ENCODE peak calls at places on chromosomes 16 and 17, in nine cellular contexts. A is OCI-LY7, E is GM23338, M is uterus, P is heart left ventricle, N is AG04450, S is stomach, G is coronary artery, T is fibroblast of lung. R is an unnamed sample.
A peak's percentile ranks its signal among the peaks of the same experiment; 100 is the strongest.

GRCh38 chr17:10618202-10618635 is 38.9 kb downstream of the MYH3 start:
- DNase-seq in A (peak; percentile 80), E (peak; percentile 92), M (peak; percentile 63), P (peak; percentile 39), N (peak; percentile 18), S (peak; percentile 65), G (no peak), T (peak; percentile 46), R (peak; percentile 96)

GRCh38 chr17:12731839-12732238 is 57.5 kb upstream of the ARHGAP44 start:
- DNase-seq in A (no peak), E (no peak), M (no peak), P (peak; percentile 68), N (no peak), S (no peak), G (no peak), T (no peak), R (peak; percentile 58)

GRCh38 chr17:17711708-17712141 is 30.5 kb downstream of the RAI1 start:
- DNase-seq in A (no peak), E (peak; percentile 52), M (no peak), P (no peak), N (no peak), S (peak; percentile 55), G (no peak), T (peak; percentile 25), R (peak; percentile 87)

GRCh38 chr16:5024632-5025031 is 9.1 kb downstream of the NAGPA start:
- DNase-seq in A (peak; percentile 53), E (peak; percentile 48), M (no peak), P (no peak), N (no peak), S (peak; percentile 73), G (no peak), T (peak; percentile 20), R (no peak)

GRCh38 chr16:11094075-11094593 is 149.8 kb downstream of the CLEC16A start:
- DNase-seq in A (peak; percentile 69), E (no peak), M (no peak), P (no peak), N (peak; percentile 70), S (no peak), G (no peak), T (peak; percentile 79), R (no peak)

GRCh38 chr17:52686140-52686539 is 527.6 kb upstream of the CA10 start:
- DNase-seq in A (no peak), E (no peak), M (no peak), P (no peak), N (no peak), S (no peak), G (no peak), T (no peak), R (no peak)

GRCh38 chr17:31581491-31581890 is 190.0 kb downstream of the RAB11FIP4 start:
- DNase-seq in A (no peak), E (no peak), M (no peak), P (no peak), N (no peak), S (peak; percentile 64), G (peak; percentile 84), T (peak; percentile 57), R (no peak)

GRCh38 chr16:50916040-50916439 is 174.2 kb downstream of the CYLD start:
- DNase-seq in A (no peak), E (no peak), M (no peak), P (no peak), N (no peak), S (no peak), G (no peak), T (no peak), R (no peak)

GRCh38 chr17:13626703-13627102 is 25.0 kb upstream of the HS3ST3A1 start:
- DNase-seq in A (no peak), E (no peak), M (no peak), P (no peak), N (peak; percentile 61), S (no peak), G (no peak), T (peak; percentile 90), R (no peak)

GRCh38 chr16:53836680-53837079 is 132.7 kb downstream of the FTO start:
- DNase-seq in A (no peak), E (no peak), M (no peak), P (no peak), N (no peak), S (no peak), G (no peak), T (no peak), R (no peak)

GRCh38 chr17:66776999-66777688 is 57.8 kb upstream of the CACNG5 start:
- DNase-seq in A (no peak), E (no peak), M (no peak), P (no peak), N (no peak), S (no peak), G (no peak), T (peak; percentile 27), R (no peak)

GRCh38 chr17:9054146-9054545 is 32.8 kb downstream of the NTN1 start:
- DNase-seq in A (no peak), E (peak; percentile 56), M (no peak), P (no peak), N (no peak), S (no peak), G (no peak), T (no peak), R (peak; percentile 82)

GRCh38 chr16:73067671-73068545 is 20.0 kb upstream of the ZFHX3 start:
- DNase-seq in A (no peak), E (no peak), M (no peak), P (no peak), N (no peak), S (no peak), G (peak; percentile 50), T (no peak), R (peak; percentile 19)

GRCh38 chr17:41530062-41531048 is 2.2 kb upstream of the KRT19 start:
- DNase-seq in A (no peak), E (no peak), M (peak; percentile 67), P (no peak), N (peak; percentile 61), S (peak; percentile 65), G (no peak), T (peak; percentile 97), R (peak; percentile 90)

GRCh38 chr16:76277099-76278030 is at the start of gene CNTNAP4:
- DNase-seq in A (no peak), E (peak; percentile 58), M (no peak), P (no peak), N (no peak), S (no peak), G (no peak), T (no peak), R (peak; percentile 79)

GRCh38 chr16:76280421-76280820 is 3.2 kb downstream of the CNTNAP4 start:
- DNase-seq in A (no peak), E (no peak), M (no peak), P (no peak), N (no peak), S (no peak), G (no peak), T (no peak), R (no peak)

GRCh38 chr16:76278086-76278485 is 885 bp downstream of the CNTNAP4 start:
- DNase-seq in A (no peak), E (no peak), M (no peak), P (no peak), N (no peak), S (no peak), G (no peak), T (no peak), R (no peak)

GRCh38 chr16:76278976-76279375 is 1.8 kb downstream of the CNTNAP4 start:
- DNase-seq in A (peak; percentile 45), E (peak; percentile 70), M (no peak), P (no peak), N (no peak), S (no peak), G (no peak), T (no peak), R (no peak)
- TF ChIP-seq CTCF in A (peak; percentile 75), E (peak; percentile 58), M (no peak), P (no peak), N (peak; percentile 27), S (no peak), G (no peak), T (peak; percentile 13), R (peak; percentile 77)

GRCh38 chr17:43825567-43825966 is 7.4 kb downstream of the MPP3 start:
- DNase-seq in A (no peak), E (no peak), M (no peak), P (no peak), N (no peak), S (no peak), G (no peak), T (no peak), R (no peak)

GRCh38 chr17:43820759-43821158 is 12.2 kb downstream of the MPP3 start:
- DNase-seq in A (no peak), E (no peak), M (no peak), P (no peak), N (no peak), S (no peak), G (peak; percentile 61), T (no peak), R (no peak)

GRCh38 chr17:43826206-43826605 is 6.7 kb downstream of the MPP3 start:
- DNase-seq in A (no peak), E (no peak), M (no peak), P (no peak), N (no peak), S (no peak), G (no peak), T (no peak), R (no peak)

GRCh38 chr17:43822566-43823190 is 10.3 kb downstream of the MPP3 start:
- DNase-seq in A (no peak), E (no peak), M (no peak), P (no peak), N (no peak), S (no peak), G (no peak), T (no peak), R (no peak)

GRCh38 chr17:43823350-43824084 is 9.4 kb downstream of the MPP3 start:
- DNase-seq in A (no peak), E (no peak), M (no peak), P (peak; percentile 70), N (no peak), S (peak; percentile 88), G (no peak), T (no peak), R (no peak)
- H3K27ac ChIP-seq in A (no peak overlapping the region), E (no peak overlapping the region), M (peak overlapping the region; percentile 20), P (peak overlapping the region; percentile 82), N (no peak overlapping the region), S (peak overlapping the region; percentile 77), G (no peak overlapping the region), T (no peak overlapping the region), R (no peak overlapping the region)

DNA sequence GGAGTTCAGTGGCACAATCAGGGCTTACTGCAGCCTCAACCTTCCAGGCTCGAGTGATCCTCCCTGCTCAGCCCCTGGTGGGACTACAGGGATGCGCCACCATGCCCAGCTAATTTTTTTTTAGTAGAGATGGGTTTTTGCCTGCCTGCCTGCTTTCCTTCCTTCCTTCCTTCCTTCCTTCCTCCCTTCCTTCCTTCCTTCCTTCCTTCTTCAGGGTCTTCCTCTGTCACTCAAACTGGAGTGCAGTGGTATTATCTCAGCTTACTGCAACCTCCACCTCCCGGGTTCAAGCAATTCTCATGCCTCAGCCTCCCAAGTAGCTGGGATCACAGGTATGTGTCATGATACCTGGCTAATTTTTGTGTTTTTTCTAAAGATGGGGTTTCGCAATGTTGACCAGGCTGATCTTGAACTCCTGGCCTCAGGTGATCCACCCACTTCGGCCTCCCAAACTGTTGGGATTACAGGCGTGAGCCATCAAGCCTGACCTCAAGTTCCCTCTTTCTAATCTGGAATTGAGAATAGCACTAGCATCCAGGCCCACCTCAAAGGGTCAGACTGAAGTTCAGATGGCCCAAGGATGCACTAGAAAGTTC is 45.3 kb downstream of the PRAC1 start:
- DNase-seq in A (no peak), E (peak; percentile 27), M (no peak), P (no peak), N (no peak), S (no peak), G (no peak), T (no peak), R (no peak)
- TF ChIP-seq CTCF in A (no peak), E (no peak), M (no peak), P (no peak), N (no peak), S (no peak), G (no peak), T (no peak), R (peak; percentile 22)

GRCh38 chr17:6439951-6440350 is 4.3 kb upstream of the PIMREG start:
- DNase-seq in A (no peak), E (peak; percentile 53), M (no peak), P (no peak), N (no peak), S (no peak), G (no peak), T (no peak), R (no peak)
- H3K27ac ChIP-seq in A (no peak overlapping the region), E (no peak overlapping the region), M (no peak overlapping the region), P (no peak overlapping the region), N (no peak overlapping the region), S (no peak overlapping the region), G (no peak overlapping the region), T (no peak overlapping the region), R (peak overlapping the region; percentile 87)

R was measured in endodermal cell.